ENCODE peak calls at places on chromosomes 12 and 14, in seven cellular contexts. P is left ventricle myocardium inferior, Y is lower lobe of right lung, C is A549, X is uterus, E is mesenchymal stem cell, F is RWPE2. J is an unnamed sample.

GRCh38 chr14:68599896-68600620 is 192.8 kb downstream of the ZFP36L1 start:
- DNase-seq in Y (no peak), C (no peak), F (peak; percentile 44), P (no peak), X (peak; percentile 24), E (no peak), J (no peak)

GRCh38 chr12:49777800-49778748 is 36.7 kb downstream of the TMBIM6 start:
- DNase-seq in X (no peak), Y (peak; percentile 73), P (peak; percentile 50), E (peak; percentile 44), F (no peak), C (peak; percentile 51), J (peak; percentile 71)

GRCh38 chr14:72515779-72516770 is 377.8 kb downstream of the DPF3 start:
- DNase-seq in P (no peak), F (no peak), X (peak; percentile 21), E (peak; percentile 30), Y (no peak), C (peak; percentile 22), J (no peak)

GRCh38 chr12:126747530-126748149 is 1519.3 kb upstream of the TMEM132C start:
- DNase-seq in C (peak; percentile 40), F (no peak), Y (peak; percentile 63), P (peak; percentile 42), X (no peak), E (no peak), J (peak; percentile 51)

GRCh38 chr12:103431950-103432349 is 63.8 kb downstream of the C12orf42 start:
- DNase-seq in C (no peak), X (no peak), F (no peak), P (no peak), E (no peak), Y (no peak), J (no peak)

GRCh38 chr12:130775953-130776856 is 60.1 kb upstream of the RIMBP2 start:
- DNase-seq in P (no peak), E (peak; percentile 88), X (no peak), Y (no peak), C (peak; percentile 65), F (no peak), J (no peak)

GRCh38 chr12:17204289-17205054 is 598.5 kb upstream of the LMO3 start:
- DNase-seq in E (no peak), X (no peak), C (no peak), P (no peak), Y (no peak), F (no peak), J (no peak)

GRCh38 chr12:92096346-92097136 is 49.1 kb downstream of the BTG1 start:
- DNase-seq in F (no peak), E (peak; percentile 23), C (no peak), Y (no peak), X (no peak), P (no peak), J (no peak)

GRCh38 chr14:61476737-61477410 is 155.5 kb downstream of the PRKCH start:
- DNase-seq in C (peak; percentile 94), P (no peak), E (peak; percentile 98), Y (no peak), F (no peak), X (peak; percentile 65), J (no peak)

GRCh38 chr14:24219521-24219920 is 3.7 kb upstream of the MDP1 start:
- DNase-seq in X (no peak), F (no peak), Y (no peak), C (no peak), P (no peak), E (no peak), J (no peak)

GRCh38 chr12:8052679-8053078 is 13.5 kb downstream of the C3AR1 start:
- DNase-seq in X (no peak), E (no peak), C (no peak), P (peak; percentile 50), F (no peak), Y (peak; percentile 85), J (no peak)

GRCh38 chr12:52151859-52152783 is 39.7 kb downstream of the KRT80 start:
- DNase-seq in F (peak; percentile 97), P (peak; percentile 77), Y (peak; percentile 85), C (peak; percentile 94), X (peak; percentile 47), E (peak; percentile 56), J (peak; percentile 71)

GRCh38 chr12:124725099-124725498 is 138.6 kb downstream of the SCARB1 start:
- DNase-seq in X (no peak), E (no peak), C (no peak), Y (no peak), F (no peak), P (no peak), J (no peak)
- H3K4me1 ChIP-seq in X (no peaks in the 10 kb centered on the region), E (peaks cover 18% of the 10 kb centered on the region), C (peaks cover 36% of the 10 kb centered on the region), Y (peaks cover 40% of the 10 kb centered on the region), F (peaks cover 19% of the 10 kb centered on the region), P (peaks cover 29% of the 10 kb centered on the region), J (peaks cover 22% of the 10 kb centered on the region)

DNA sequence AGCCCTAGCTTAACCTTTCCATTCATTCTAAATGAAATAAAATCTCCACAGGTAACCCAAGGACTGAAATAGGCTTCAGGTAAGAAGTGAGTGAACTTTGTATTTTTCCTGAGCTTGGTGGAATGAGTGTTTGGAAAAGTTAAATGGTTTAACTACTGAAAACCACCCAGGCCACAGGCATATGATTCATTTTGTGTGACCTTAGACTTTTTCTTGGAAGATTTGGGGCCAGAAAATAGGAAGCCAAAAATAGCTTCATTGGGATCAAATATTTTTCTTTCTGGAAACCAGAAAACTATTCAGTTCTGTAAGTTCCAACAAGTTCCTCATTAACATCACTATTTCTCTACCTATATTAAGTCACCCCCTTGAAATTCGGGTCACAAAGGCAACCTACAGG is 212.6 kb downstream of the PCNX1 start:
- DNase-seq in E (no peak), F (no peak), P (no peak), C (no peak), X (no peak), Y (no peak), J (no peak)
- H3K4me1 ChIP-seq in E (peaks cover 8% of the 10 kb centered on the region), F (peaks cover 29% of the 10 kb centered on the region), P (no peaks in the 10 kb centered on the region), C (peaks cover 10% of the 10 kb centered on the region), X (no peaks in the 10 kb centered on the region), Y (no peaks in the 10 kb centered on the region), J (peaks cover 19% of the 10 kb centered on the region)

GRCh38 chr14:20560961-20561360 is at the start of gene RNASE9:
- DNase-seq in X (no peak), C (peak; percentile 26), E (no peak), F (no peak), P (no peak), Y (no peak), J (no peak)
- H3K4me1 ChIP-seq in X (no peaks in the 10 kb centered on the region), C (no peaks in the 10 kb centered on the region), E (no peaks in the 10 kb centered on the region), F (no peaks in the 10 kb centered on the region), P (no peaks in the 10 kb centered on the region), Y (no peaks in the 10 kb centered on the region), J (no peaks in the 10 kb centered on the region)

DNA sequence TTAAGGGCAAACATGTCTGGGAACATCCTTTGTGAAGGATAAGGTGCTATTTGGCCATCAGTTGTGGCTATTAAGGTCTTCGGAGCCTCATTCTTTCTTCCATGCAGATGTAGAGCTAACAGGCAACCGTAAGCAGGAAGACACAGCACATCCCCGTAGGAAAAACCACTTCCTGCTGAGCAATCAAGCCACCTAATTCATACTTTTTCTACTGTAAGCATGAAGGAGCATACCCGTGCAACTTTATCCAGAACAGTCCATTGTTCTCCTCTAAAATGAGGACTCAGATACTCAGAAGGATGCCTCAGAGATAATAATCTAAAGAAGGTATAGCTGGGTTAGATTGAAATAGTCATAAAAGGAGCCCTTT is 232.0 kb downstream of the PPM1H start:
- DNase-seq in F (no peak), P (no peak), X (no peak), C (no peak), Y (no peak), E (no peak), J (no peak)
- H3K4me1 ChIP-seq in F (peaks cover 31% of the 10 kb centered on the region), P (peaks cover 45% of the 10 kb centered on the region), X (peaks cover 8% of the 10 kb centered on the region), C (peaks cover 49% of the 10 kb centered on the region), Y (peaks cover 13% of the 10 kb centered on the region), E (peaks cover 13% of the 10 kb centered on the region), J (no peaks in the 10 kb centered on the region)

GRCh38 chr12:104593482-104593881 is 136.7 kb downstream of the CHST11 start:
- DNase-seq in E (no peak), Y (no peak), P (no peak), X (no peak), C (no peak), F (no peak), J (no peak)
- H3K4me1 ChIP-seq in E (peaks cover 3% of the 10 kb centered on the region), Y (peaks cover 18% of the 10 kb centered on the region), P (peaks cover 13% of the 10 kb centered on the region), X (peaks cover 18% of the 10 kb centered on the region), C (peaks cover 57% of the 10 kb centered on the region), F (peaks cover 23% of the 10 kb centered on the region), J (no peaks in the 10 kb centered on the region)

GRCh38 chr12:25319233-25319984 is 68.7 kb upstream of the KRAS start:
- DNase-seq in X (no peak), F (no peak), P (no peak), E (no peak), C (no peak), Y (no peak), J (no peak)
- H3K4me1 ChIP-seq in X (no peaks in the 10 kb centered on the region), F (no peaks in the 10 kb centered on the region), P (no peaks in the 10 kb centered on the region), E (no peaks in the 10 kb centered on the region), C (no peaks in the 10 kb centered on the region), Y (no peaks in the 10 kb centered on the region), J (no peaks in the 10 kb centered on the region)